ENCODE peak calls at places on chromosomes 16 and 17, in five cellular contexts. I is H1, N is H9, F is mesendoderm, P is IMR-90. J is an unnamed sample.

GRCh38 chr17:12021604-12022003 is 927 bp downstream of the MAP2K4 start:
- DNase-seq in I (no peak), N (no peak), F (no peak), P (no peak), J (no peak)

GRCh38 chr17:57587201-57587870 is 157.8 kb downstream of the CCDC182 start:
- DNase-seq in I (no peak), N (no peak), F (no peak), P (no peak), J (no peak)

GRCh38 chr17:48617515-48618365 is 2.6 kb upstream of the HOXB8 start:
- DNase-seq in I (no peak), N (no peak), F (no peak), P (no peak), J (no peak)

GRCh38 chr17:20045476-20045875 is 36.3 kb downstream of the SPECC1 start:
- DNase-seq in I (no peak), N (no peak), F (no peak), P (no peak), J (no peak)

GRCh38 chr17:47632991-47633390 is 16.7 kb upstream of the KPNB1 start:
- DNase-seq in I (no peak), N (no peak), F (no peak), P (no peak), J (no peak)

GRCh38 chr17:81097134-81097942 is 62.4 kb downstream of the BAIAP2 start:
- DNase-seq in I (peak), N (peak), F (peak), P (peak), J (peak)

GRCh38 chr17:4368341-4368740 is 1.9 kb upstream of the UBE2G1 start:
- DNase-seq in I (no peak), N (no peak), F (no peak), P (no peak), J (no peak)

GRCh38 chr17:16050844-16051243 is 51.2 kb downstream of the TTC19 start:
- DNase-seq in I (no peak), N (no peak), F (no peak), P (no peak), J (no peak)

GRCh38 chr17:2084129-2084765 is 29.3 kb downstream of the HIC1 start:
- DNase-seq in I (no peak), N (no peak), F (no peak), P (peak), J (no peak)

GRCh38 chr17:43530303-43531081 is 15.6 kb downstream of the ETV4 start:
- DNase-seq in I (peak), N (peak), F (peak), P (peak), J (peak)

GRCh38 chr16:87963400-87963799 is 12.2 kb downstream of the BANP start:
- DNase-seq in I (no peak), N (no peak), F (no peak), P (peak), J (no peak)

GRCh38 chr17:40548982-40549680 is 16.1 kb downstream of the CCR7 start:
- DNase-seq in I (no peak), N (peak), F (no peak), P (peak), J (no peak)

GRCh38 chr17:76008208-76008607 is 7.6 kb downstream of the CDK3 start:
- DNase-seq in I (no peak), N (no peak), F (no peak), P (no peak), J (no peak)

GRCh38 chr17:47267354-47267828 is 13.8 kb downstream of the ITGB3 start:
- DNase-seq in I (no peak), N (no peak), F (peak), P (peak), J (no peak)

GRCh38 chr16:87145181-87146176 is 171.7 kb downstream of the C16orf95 start:
- DNase-seq in I (no peak), N (no peak), F (peak), P (peak), J (no peak)

GRCh38 chr16:53714080-53715050 is 10.4 kb downstream of the FTO start:
- DNase-seq in I (no peak), N (no peak), F (peak), P (no peak), J (no peak)

GRCh38 chr16:79042141-79042540 is 558.4 kb downstream of the MAF start:
- DNase-seq in I (no peak), N (no peak), F (no peak), P (no peak), J (no peak)

GRCh38 chr17:29838961-29839360 is 91.1 kb downstream of the SSH2 start:
- DNase-seq in I (peak), N (peak), F (peak), P (peak), J (peak)

GRCh38 chr17:31318298-31319190 is 2.9 kb downstream of the EVI2A start:
- DNase-seq in I (no peak), N (no peak), F (peak), P (peak), J (no peak)

GRCh38 chr17:76139801-76140660 is 1.0 kb downstream of the FOXJ1 start:
- DNase-seq in I (peak), N (peak), F (peak), P (no peak), J (no peak)

GRCh38 chr17:14299261-14300093 is 1.4 kb upstream of the HS3ST3B1 start:
- DNase-seq in I (peak), N (peak), F (peak), P (no peak), J (no peak)

GRCh38 chr17:2449486-2449885 is 48.6 kb upstream of the MNT start:
- DNase-seq in I (no peak), N (no peak), F (no peak), P (peak), J (no peak)

GRCh38 chr17:66021757-66022156 is 170.2 kb downstream of the CEP112 start:
- DNase-seq in I (no peak), N (peak), F (peak), P (no peak), J (no peak)

GRCh38 chr17:17151055-17151454 is 55.1 kb downstream of the PLD6 start:
- DNase-seq in I (no peak), N (no peak), F (no peak), P (peak), J (no peak)

GRCh38 chr17:39527220-39527813 is 66.0 kb downstream of the CDK12 start:
- DNase-seq in I (no peak), N (no peak), F (peak), P (no peak), J (no peak)

GRCh38 chr17:29722411-29723198 is 99.9 kb upstream of the CORO6 start:
- DNase-seq in I (no peak), N (no peak), F (no peak), P (peak), J (no peak)

GRCh38 chr17:78844301-78845005 is 3.8 kb upstream of the USP36 start:
- DNase-seq in I (no peak), N (no peak), F (no peak), P (peak), J (no peak)

GRCh38 chr17:51169340-51169739 is 3.1 kb downstream of the NME2 start:
- DNase-seq in I (no peak), N (no peak), F (no peak), P (peak), J (no peak)

GRCh38 chr17:36036240-36036639 is 18.5 kb upstream of the CCL23 start:
- DNase-seq in I (no peak), N (no peak), F (no peak), P (no peak), J (no peak)

GRCh38 chr17:14745122-14745521 is 444.2 kb downstream of the HS3ST3B1 start:
- DNase-seq in I (no peak), N (no peak), F (no peak), P (peak), J (no peak)

GRCh38 chr16:3864562-3864961 is 16.0 kb downstream of the CREBBP start:
- DNase-seq in I (no peak), N (no peak), F (no peak), P (no peak), J (no peak)

GRCh38 chr16:84271866-84272265 is 22.8 kb upstream of the WFDC1 start:
- DNase-seq in I (no peak), N (no peak), F (no peak), P (no peak), J (no peak)

DNA sequence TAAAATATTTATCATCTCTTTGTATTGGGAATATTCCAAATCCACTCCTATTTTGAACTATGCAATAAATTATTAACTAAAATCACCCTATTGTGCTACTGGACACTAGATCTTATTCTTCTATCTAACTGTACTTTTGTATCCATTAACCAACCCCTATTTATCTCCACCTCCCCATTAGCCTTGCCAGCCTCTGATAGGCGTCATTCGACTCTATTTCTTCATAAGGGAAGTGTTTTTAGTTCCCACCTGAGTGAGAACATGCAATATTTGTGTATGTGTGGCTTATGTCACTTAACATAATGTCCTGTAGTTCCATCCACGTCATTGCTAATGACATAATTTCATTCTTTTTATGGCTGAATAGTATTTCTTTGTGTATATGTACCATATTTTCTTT is 23.9 kb downstream of the TMEM186 start:
- DNase-seq in I (no peak), N (no peak), F (no peak), P (no peak), J (no peak)
- H3K4ac ChIP-seq in I (no peak), N (no peak), F (no peak), P (no peak), J (no peak)

DNA sequence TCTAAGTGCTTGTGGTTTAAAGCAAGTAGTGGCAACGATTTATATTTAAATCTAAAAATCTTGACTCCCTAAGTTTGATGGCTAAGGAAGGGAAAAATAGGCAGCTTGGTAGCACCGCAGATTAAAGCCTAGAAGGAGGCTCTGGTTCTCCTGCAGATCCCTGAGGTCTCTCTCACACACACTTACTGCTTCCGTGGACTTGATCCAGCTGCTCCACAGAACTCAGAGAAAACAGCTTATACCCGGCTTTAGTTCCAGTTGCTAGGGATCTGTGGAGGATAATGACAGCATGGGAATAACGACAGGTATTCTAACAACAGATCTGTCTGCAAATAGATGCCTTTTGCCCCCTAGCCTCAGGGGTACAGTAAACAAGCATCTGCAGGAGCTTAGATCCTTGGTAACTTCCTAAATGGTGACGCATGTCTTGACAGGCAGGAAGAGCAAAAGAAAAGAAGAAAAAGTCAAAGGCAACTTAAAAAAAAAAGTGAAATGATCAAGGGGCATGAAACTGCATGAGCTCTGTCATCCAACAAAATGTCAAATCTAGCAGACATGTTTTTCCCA is 4.5 kb downstream of the WIPI1 start:
- DNase-seq in I (no peak), N (no peak), F (no peak), P (no peak), J (no peak)
- H3K27ac ChIP-seq in I (no peak), N (no peak), F (no peak), P (no peak), J (no peak)

DNA sequence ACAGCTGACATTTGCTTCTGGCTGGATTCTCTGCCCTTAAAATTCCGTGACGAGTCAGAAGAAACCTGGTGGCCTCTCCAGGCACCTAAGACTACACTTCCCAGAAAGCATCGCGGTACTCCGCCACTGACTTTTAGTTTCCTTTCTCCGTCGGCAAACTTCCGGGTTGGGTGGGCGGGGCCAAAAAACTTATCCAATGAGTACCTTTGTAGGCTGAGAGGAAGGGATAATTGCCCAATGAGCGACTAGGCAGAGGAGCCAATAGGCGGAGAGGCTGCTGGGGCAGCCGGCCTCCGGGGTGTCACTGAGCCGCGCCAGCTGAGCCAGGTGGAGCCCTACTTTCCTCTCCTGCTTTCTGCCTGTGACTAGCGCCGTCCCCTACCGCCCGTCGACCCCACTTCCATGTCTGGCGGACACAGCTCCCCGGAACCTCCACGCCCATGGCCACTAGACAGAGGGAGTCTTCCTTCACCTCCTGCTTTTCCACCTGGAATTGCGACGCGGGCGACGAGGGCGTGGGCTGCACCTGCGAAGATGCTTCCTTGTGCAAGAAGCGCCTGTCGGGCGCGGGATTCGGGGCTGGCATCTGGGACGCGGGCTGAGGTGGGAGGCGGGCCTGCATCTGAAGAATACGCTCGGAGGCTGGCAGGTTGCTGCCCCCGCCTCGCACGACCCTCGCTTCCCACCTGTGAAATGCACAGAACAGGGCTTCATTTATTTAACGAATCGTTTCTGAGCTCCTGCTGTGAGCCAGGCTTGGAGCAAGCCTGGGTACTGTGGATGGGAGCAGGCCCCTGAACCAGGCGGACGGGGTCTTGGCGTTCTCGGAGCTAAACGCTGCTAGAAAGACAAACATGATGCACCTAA is 16.5 kb upstream of the ARHGAP17 start:
- DNase-seq in I (peak), N (peak), F (peak), P (peak), J (peak)
- H3K4ac ChIP-seq in I (no peak), N (no peak), F (no peak), P (peak), J (no peak)

GRCh38 chr17:70276931-70277330 is 107.6 kb downstream of the KCNJ2 start:
- DNase-seq in I (no peak), N (no peak), F (no peak), P (peak), J (no peak)

GRCh38 chr17:70274255-70274654 is 104.9 kb downstream of the KCNJ2 start:
- DNase-seq in I (no peak), N (no peak), F (no peak), P (no peak), J (no peak)

GRCh38 chr17:70278846-70279465 is 109.6 kb downstream of the KCNJ2 start:
- DNase-seq in I (no peak), N (no peak), F (no peak), P (peak), J (no peak)
- H3K27ac ChIP-seq in I (no peak), N (no peak), F (no peak), P (no peak), J (no peak)

DNA sequence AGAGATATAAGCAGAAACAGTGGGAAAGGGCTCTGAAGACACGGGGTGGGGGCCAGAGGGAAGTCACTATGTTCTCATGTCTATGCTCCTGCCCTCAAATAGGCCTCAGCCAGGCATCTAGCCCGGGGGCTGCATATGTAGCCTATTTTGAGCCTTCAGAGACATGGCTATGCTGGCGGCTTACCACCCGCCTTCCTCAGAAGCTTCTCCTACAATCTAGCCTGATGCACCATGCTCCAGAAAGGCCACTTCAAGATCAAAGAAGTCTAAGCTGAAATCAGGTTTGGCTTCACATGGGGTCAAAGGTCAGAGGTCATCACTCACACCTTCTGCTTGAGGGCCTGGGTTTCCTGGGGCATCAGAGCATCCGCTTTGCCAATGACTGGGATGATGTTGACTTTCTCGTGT is 1.6 kb downstream of the SEPTIN1 start:
- DNase-seq in I (no peak), N (no peak), F (no peak), P (no peak), J (no peak)
- H3K4ac ChIP-seq in I (no peak), N (no peak), F (no peak), P (no peak), J (no peak)

GRCh38 chr17:18324140-18325049 is 9.3 kb downstream of the SMCR8 start:
- DNase-seq in I (no peak), N (no peak), F (peak), P (no peak), J (no peak)
- H3K27ac ChIP-seq in I (no peak), N (no peak), F (no peak), P (no peak), J (no peak)

GRCh38 chr16:4944333-4945281 is 7.7 kb upstream of the PPL start:
- DNase-seq in I (peak), N (peak), F (peak), P (peak), J (no peak)
- H3K4ac ChIP-seq in I (peak), N (no peak), F (no peak), P (peak), J (no peak)

GRCh38 chr17:42347198-42347597 is 41.0 kb downstream of the STAT3 start:
- DNase-seq in I (no peak), N (no peak), F (no peak), P (peak), J (no peak)
- H3K27ac ChIP-seq in I (no peak), N (no peak), F (no peak), P (peak), J (no peak)

GRCh38 chr17:62718420-62718819 is 89.7 kb downstream of the MARCHF10 start:
- DNase-seq in I (no peak), N (peak), F (no peak), P (peak), J (no peak)
- H3K4ac ChIP-seq in I (no peak), N (no peak), F (no peak), P (peak), J (no peak)